ENCODE peak calls at places on chromosome 16, in five cellular contexts. N is PC-3, G is fibroblast of mammary gland, S is heart right ventricle, F is lower leg skin. J is an unnamed sample.

GRCh38 chr16:88926374-88926990 is 50.5 kb downstream of the CBFA2T3 start:
- DNase-seq in N (peak; percentile 21), G (no peak), S (no peak), F (no peak), J (no peak)

GRCh38 chr16:24013733-24014645 is 178.2 kb downstream of the PRKCB start:
- DNase-seq in N (no peak), G (no peak), S (no peak), F (peak; percentile 17), J (no peak)

GRCh38 chr16:89478576-89479221 is 11.7 kb downstream of the ANKRD11 start:
- DNase-seq in N (peak; percentile 60), G (peak; percentile 73), S (no peak), F (no peak), J (peak; percentile 91)

GRCh38 chr16:51393381-51394005 is 242.4 kb upstream of the SALL1 start:
- DNase-seq in N (peak; percentile 1), G (peak; percentile 74), S (no peak), F (no peak), J (peak; percentile 62)

GRCh38 chr16:2963611-2964415 is at the start of gene KREMEN2:
- DNase-seq in N (peak; percentile 73), G (no peak), S (no peak), F (no peak), J (peak; percentile 72)

GRCh38 chr16:17921357-17921978 is 415.1 kb downstream of the NPIPA8 start:
- DNase-seq in N (peak; percentile 3), G (peak; percentile 17), S (no peak), F (no peak), J (peak; percentile 21)

GRCh38 chr16:29987371-29988085 is 7.9 kb downstream of the HIRIP3 start:
- DNase-seq in N (no peak), G (no peak), S (no peak), F (no peak), J (no peak)

GRCh38 chr16:2751577-2752034 is 832 bp upstream of the SRRM2 start:
- DNase-seq in N (no peak), G (peak; percentile 33), S (no peak), F (no peak), J (no peak)

GRCh38 chr16:78957328-78958100 is 643.0 kb downstream of the MAF start:
- DNase-seq in N (no peak), G (no peak), S (no peak), F (no peak), J (no peak)

GRCh38 chr16:87995644-87996043 is 44.4 kb downstream of the BANP start:
- DNase-seq in N (no peak), G (no peak), S (no peak), F (no peak), J (no peak)

GRCh38 chr16:81675662-81676535 is 103.2 kb upstream of the PLCG2 start:
- DNase-seq in N (no peak), G (no peak), S (no peak), F (no peak), J (no peak)

GRCh38 chr16:81327483-81328196 is 12.9 kb downstream of the GAN start:
- DNase-seq in N (peak; percentile 18), G (no peak), S (no peak), F (no peak), J (peak; percentile 79)

GRCh38 chr16:21104124-21104860 is 46.4 kb downstream of the DNAH3 start:
- DNase-seq in N (no peak), G (peak; percentile 26), S (no peak), F (no peak), J (no peak)

GRCh38 chr16:21100447-21100846 is 50.2 kb downstream of the DNAH3 start:
- DNase-seq in N (peak; percentile 77), G (peak; percentile 66), S (no peak), F (no peak), J (peak; percentile 57)

GRCh38 chr16:21097151-21097550 is 53.5 kb downstream of the DNAH3 start:
- DNase-seq in N (no peak), G (peak; percentile 63), S (no peak), F (no peak), J (peak; percentile 38)

DNA sequence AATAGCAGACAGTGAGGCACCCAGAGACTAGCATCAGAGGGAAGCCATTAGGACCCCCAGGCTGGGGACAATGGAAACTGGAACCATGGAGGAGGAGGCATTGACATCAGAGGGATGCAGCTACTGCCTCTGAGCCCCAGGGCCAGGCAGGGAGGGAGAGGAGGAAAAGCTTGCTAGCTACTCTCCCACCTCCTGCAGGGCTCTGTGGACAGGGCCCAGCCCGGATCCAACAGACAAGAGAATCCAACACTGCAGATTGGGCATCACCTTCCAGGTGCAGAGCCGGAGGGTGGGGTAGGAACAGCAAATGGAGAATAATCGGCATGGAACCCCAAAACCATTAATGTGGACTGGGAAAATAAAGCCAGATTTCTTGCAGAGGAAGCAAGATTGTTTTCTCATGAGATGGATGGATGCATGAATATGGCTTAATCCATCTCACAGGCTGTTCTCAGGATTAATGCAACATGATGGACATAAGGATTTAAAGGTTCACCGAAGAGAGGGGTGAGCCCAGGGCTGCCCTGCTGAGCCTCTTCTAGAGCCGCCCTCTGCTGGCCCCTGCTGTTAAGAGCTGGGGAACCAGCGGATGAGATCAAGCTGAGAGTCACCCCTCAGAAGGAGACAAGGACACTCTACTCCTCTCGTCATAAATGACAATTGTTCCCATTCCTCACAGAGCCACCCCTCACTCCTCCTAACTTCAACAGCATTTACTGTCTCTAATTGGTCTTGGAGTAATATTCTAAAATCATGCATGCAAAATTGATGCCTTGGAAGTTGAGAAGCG is 48.8 kb downstream of the DNAH3 start:
- DNase-seq in N (peak; percentile 30), G (peak; percentile 31), S (peak; percentile 36), F (no peak), J (peak; percentile 40)
- TF ChIP-seq CTCF in N (peak; percentile 55), G (peak; percentile 52), S (peak; percentile 48), F (no peak), J (peak; percentile 57)

GRCh38 chr16:10543231-10543630 is 37.2 kb downstream of the EMP2 start:
- DNase-seq in N (no peak), G (no peak), S (no peak), F (no peak), J (no peak)
- H3K4me3 ChIP-seq in N (no peak overlapping the region), G (no peak overlapping the region), S (no peak overlapping the region), F (no peak overlapping the region), J (no peak overlapping the region)

GRCh38 chr16:56281256-56281805 is 90.0 kb downstream of the GNAO1 start:
- DNase-seq in N (peak; percentile 24), G (peak; percentile 2), S (no peak), F (no peak), J (peak; percentile 22)
- TF ChIP-seq CTCF in N (peak; percentile 50), G (peak; percentile 38), S (peak; percentile 40), F (no peak), J (peak; percentile 34)

GRCh38 chr16:28136751-28137434 is 73.4 kb upstream of the GSG1L start:
- DNase-seq in N (no peak), G (no peak), S (no peak), F (no peak), J (no peak)

GRCh38 chr16:28139530-28139929 is 72.2 kb downstream of the XPO6 start:
- DNase-seq in N (no peak), G (no peak), S (no peak), F (no peak), J (no peak)

GRCh38 chr16:28146536-28146935 is 65.2 kb downstream of the XPO6 start:
- DNase-seq in N (no peak), G (no peak), S (no peak), F (no peak), J (no peak)

GRCh38 chr16:28140788-28141618 is 70.8 kb downstream of the XPO6 start:
- DNase-seq in N (no peak), G (no peak), S (no peak), F (no peak), J (peak; percentile 56)
- H3K4me3 ChIP-seq in N (no peak overlapping the region), G (no peak overlapping the region), S (no peak overlapping the region), F (no peak overlapping the region), J (no peak overlapping the region)

DNA sequence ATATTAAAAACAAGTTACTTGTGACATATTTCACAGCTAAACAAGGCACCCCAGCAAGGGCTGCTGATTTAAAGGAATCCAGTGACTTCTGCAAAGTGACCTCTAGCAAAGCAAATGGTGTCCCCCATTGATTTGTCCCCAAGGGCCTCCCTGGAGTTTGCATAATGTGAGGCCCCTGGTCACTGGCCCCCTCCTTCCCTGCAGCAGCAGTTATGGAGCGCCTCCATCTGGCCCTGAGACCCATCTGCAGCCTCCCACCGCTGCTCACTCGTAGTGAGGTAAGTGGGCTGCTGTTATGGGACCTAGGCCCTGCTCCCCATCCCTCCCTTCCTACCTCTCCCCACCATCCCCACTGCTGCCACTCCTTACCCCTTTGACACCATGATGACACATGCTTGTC is 19.6 kb upstream of the EEF2K start:
- DNase-seq in N (no peak), G (no peak), S (no peak), F (no peak), J (no peak)
- TF ChIP-seq CTCF in N (peak; percentile 45), G (peak; percentile 11), S (no peak), F (no peak), J (no peak)

J was measured in epithelial cell of esophagus.